ENCODE peak calls at places on chromosome 3, in seven cellular contexts. C is NCI-H1417; R is hippocampal formation; G is Calu3; F is Panc1; B is T-helper 9 cell; Q is activated naive CD8-positive, alpha-beta T cell treated with anti-CD3 and anti-CD28 coated beads, Interleukin-2, amount 50 U/mL, for 24 hours. A is an unnamed sample.

GRCh38 chr3:53236112-53236841 is 19.5 kb downstream of the TKT start:
- DNase-seq in C (no peak), R (peak), G (peak), F (no peak), B (no peak), Q (no peak), A (no peak)

GRCh38 chr3:137165117-137165806 is 207.5 kb downstream of the IL20RB start:
- DNase-seq in C (no peak), R (no peak), G (no peak), F (no peak), B (no peak), Q (no peak), A (no peak)

GRCh38 chr3:195140816-195141793 is 129.9 kb downstream of the XXYLT1 start:
- DNase-seq in C (no peak), R (no peak), G (no peak), F (no peak), B (no peak), Q (no peak), A (no peak)

GRCh38 chr3:160112481-160112880 is 112.7 kb upstream of the C3orf80 start:
- DNase-seq in C (no peak), R (no peak), G (no peak), F (no peak), B (no peak), Q (no peak), A (no peak)

GRCh38 chr3:126375835-126376331 is 18.7 kb upstream of the KLF15 start:
- DNase-seq in C (no peak), R (no peak), G (no peak), F (no peak), B (no peak), Q (no peak), A (no peak)

GRCh38 chr3:46098319-46098761 is 71.1 kb upstream of the XCR1 start:
- DNase-seq in C (no peak), R (no peak), G (no peak), F (no peak), B (no peak), Q (peak), A (no peak)

GRCh38 chr3:100044369-100044768 is 69.9 kb downstream of the FILIP1L start:
- DNase-seq in C (no peak), R (no peak), G (no peak), F (no peak), B (no peak), Q (no peak), A (no peak)

GRCh38 chr3:185042357-185042756 is 110.5 kb downstream of the C3orf70 start:
- DNase-seq in C (no peak), R (no peak), G (no peak), F (no peak), B (no peak), Q (no peak), A (no peak)

GRCh38 chr3:6799264-6799915 is 61.5 kb upstream of the GRM7 start:
- DNase-seq in C (peak), R (peak), G (peak), F (peak), B (no peak), Q (peak), A (peak)

GRCh38 chr3:160829486-160830009 is 73.5 kb downstream of the PPM1L start:
- DNase-seq in C (no peak), R (no peak), G (no peak), F (no peak), B (no peak), Q (no peak), A (no peak)

GRCh38 chr3:13877911-13878710 is 1.8 kb downstream of the WNT7A start:
- DNase-seq in C (peak), R (no peak), G (peak), F (no peak), B (no peak), Q (no peak), A (peak)